ENCODE peak calls at places on chromosomes 16 and 17, in four cellular contexts. I is astrocyte of the cerebellum, P is cardiac muscle cell, N is endothelial cell. C is an unnamed sample.

GRCh38 chr17:61251939-61252865 is 147.4 kb upstream of the TBX2 start:
- DNase-seq in I (peak), P (peak), N (no peak), C (no peak)

GRCh38 chr16:12406840-12407690 is 396.6 kb downstream of the CPPED1 start:
- DNase-seq in I (no peak), P (no peak), N (no peak), C (no peak)

GRCh38 chr16:56519459-56520250 is at the start of gene BBS2:
- DNase-seq in I (peak), P (peak), N (peak), C (peak)

GRCh38 chr17:69592692-69593350 is 178.3 kb downstream of the MAP2K6 start:
- DNase-seq in I (no peak), P (no peak), N (no peak), C (no peak)

GRCh38 chr17:35889818-35890773 is 9.9 kb upstream of the CCL5 start:
- DNase-seq in I (peak), P (peak), N (no peak), C (no peak)

GRCh38 chr16:88398170-88398873 is 15.6 kb downstream of the ZNF469 start:
- DNase-seq in I (no peak), P (no peak), N (no peak), C (no peak)

GRCh38 chr16:83272201-83272600 is 535.6 kb upstream of the HSBP1 start:
- DNase-seq in I (no peak), P (no peak), N (no peak), C (no peak)

GRCh38 chr17:38599398-38599856 is 6.3 kb downstream of the SRCIN1 start:
- DNase-seq in I (no peak), P (no peak), N (no peak), C (no peak)

GRCh38 chr17:29613371-29613837 is 9.3 kb downstream of the CORO6 start:
- DNase-seq in I (peak), P (peak), N (peak), C (peak)

GRCh38 chr17:76747716-76748360 is 9.9 kb downstream of the MFSD11 start:
- DNase-seq in I (no peak), P (peak), N (no peak), C (no peak)

GRCh38 chr16:81578636-81579413 is 134.2 kb downstream of the CMIP start:
- DNase-seq in I (no peak), P (no peak), N (no peak), C (no peak)

GRCh38 chr17:66716236-66717026 is 118.5 kb upstream of the CACNG5 start:
- DNase-seq in I (no peak), P (no peak), N (peak), C (no peak)

GRCh38 chr17:42347198-42347597 is 41.0 kb downstream of the STAT3 start:
- DNase-seq in I (peak), P (no peak), N (no peak), C (no peak)

GRCh38 chr17:7080445-7081041 is 492 bp upstream of the CLEC10A start:
- DNase-seq in I (no peak), P (no peak), N (no peak), C (no peak)

GRCh38 chr16:4426021-4426684 is 485 bp downstream of the DNAJA3 start:
- DNase-seq in I (no peak), P (no peak), N (no peak), C (no peak)

GRCh38 chr17:81440511-81441244 is 45.4 kb downstream of the BAHCC1 start:
- DNase-seq in I (no peak), P (peak), N (peak), C (peak)
- TF ChIP-seq CTCF in I (peak), P (peak), N (peak), C (peak)

GRCh38 chr16:48948911-48949310 is 332.7 kb downstream of the CBLN1 start:
- DNase-seq in I (no peak), P (no peak), N (no peak), C (no peak)

GRCh38 chr16:48950184-48950583 is 331.5 kb downstream of the CBLN1 start:
- DNase-seq in I (no peak), P (no peak), N (no peak), C (no peak)

GRCh38 chr16:48947371-48947713 is 334.3 kb downstream of the CBLN1 start:
- DNase-seq in I (no peak), P (no peak), N (no peak), C (no peak)

GRCh38 chr16:48949636-48950035 is 332.0 kb downstream of the CBLN1 start:
- DNase-seq in I (no peak), P (no peak), N (no peak), C (no peak)

DNA sequence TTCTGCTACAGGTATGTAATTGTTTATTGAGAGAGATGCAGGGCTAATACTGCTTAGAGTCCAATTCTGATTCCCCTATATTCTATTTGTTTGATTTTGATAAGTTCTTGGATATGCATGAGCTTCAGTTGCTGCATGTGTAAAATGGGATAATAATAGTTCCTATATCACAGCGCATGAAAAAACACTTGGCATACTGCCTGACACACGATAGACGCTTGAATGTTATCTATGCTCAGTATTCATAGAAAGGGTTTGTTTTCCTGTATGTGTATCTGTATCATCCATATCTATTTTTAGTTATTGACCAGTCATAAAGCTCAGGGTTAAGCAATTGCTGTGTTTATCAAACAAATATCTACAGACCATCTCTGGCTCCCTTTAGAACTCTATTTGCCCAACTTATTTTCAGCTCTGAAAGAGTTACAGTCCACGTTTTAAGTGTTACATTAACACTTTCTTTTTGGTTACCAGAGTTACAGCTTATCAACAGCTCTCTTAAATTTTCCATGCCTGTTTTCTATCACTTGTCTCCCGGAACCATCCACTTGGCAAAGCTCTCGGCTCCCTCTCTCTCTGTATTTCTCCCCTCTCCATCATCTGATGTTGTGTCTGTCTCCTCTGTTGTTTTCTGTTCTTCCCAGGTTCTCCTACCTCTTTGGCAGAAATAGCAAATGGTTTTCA is 334.8 kb downstream of the CBLN1 start:
- DNase-seq in I (no peak), P (peak), N (no peak), C (no peak)
- TF ChIP-seq CTCF in I (no peak), P (no peak), N (no peak), C (no peak)

GRCh38 chr16:71610936-71611871 is 14.8 kb upstream of the MARVELD3 start:
- DNase-seq in I (no peak), P (peak), N (peak), C (peak)
- TF ChIP-seq CTCF in I (peak), P (peak), N (peak), C (peak)

GRCh38 chr16:1055557-1055924 is 17.0 kb upstream of the SSTR5 start:
- DNase-seq in I (no peak), P (no peak), N (no peak), C (no peak)

GRCh38 chr16:1058216-1058615 is 14.3 kb upstream of the SSTR5 start:
- DNase-seq in I (no peak), P (no peak), N (no peak), C (no peak)

GRCh38 chr16:1056196-1056595 is 16.4 kb upstream of the SSTR5 start:
- DNase-seq in I (no peak), P (no peak), N (no peak), C (no peak)

GRCh38 chr16:1059310-1059709 is 13.2 kb upstream of the SSTR5 start:
- DNase-seq in I (no peak), P (no peak), N (no peak), C (no peak)

DNA sequence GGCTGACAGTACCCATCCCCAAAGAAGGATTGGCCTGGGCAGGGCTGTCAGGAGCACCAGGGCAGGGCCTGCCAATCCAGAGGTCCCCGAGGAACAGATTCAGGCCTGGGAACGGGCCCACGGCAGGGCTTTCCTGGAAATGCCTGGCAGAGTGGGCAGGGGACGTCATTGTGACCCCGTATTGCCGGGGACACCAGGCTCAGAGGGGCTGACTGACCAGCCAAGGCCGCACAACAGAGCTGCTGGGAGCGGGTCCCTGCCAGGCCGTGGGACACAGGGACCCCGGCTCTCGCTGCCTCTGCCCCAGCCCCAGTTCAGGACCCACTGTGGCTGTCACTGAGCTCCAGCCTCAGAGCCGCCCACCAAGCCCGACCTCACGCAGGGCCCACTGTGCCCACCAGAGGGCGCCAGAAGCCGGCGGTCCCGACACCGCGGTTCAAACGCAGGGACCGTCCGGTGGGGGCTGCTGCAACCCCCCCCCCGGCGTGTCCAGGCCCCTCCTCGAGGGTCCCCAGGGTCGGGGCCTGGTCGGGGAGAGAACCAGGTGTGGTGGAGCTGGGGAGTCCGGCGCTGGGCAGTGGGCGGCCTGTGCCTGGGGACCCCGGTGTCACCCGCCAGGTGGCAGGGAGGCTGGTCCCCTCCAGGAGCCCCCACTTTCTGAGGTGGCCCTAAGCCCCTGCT is 15.2 kb upstream of the SSTR5 start:
- DNase-seq in I (no peak), P (peak), N (peak), C (peak)
- TF ChIP-seq CTCF in I (peak), P (peak), N (peak), C (peak)

DNA sequence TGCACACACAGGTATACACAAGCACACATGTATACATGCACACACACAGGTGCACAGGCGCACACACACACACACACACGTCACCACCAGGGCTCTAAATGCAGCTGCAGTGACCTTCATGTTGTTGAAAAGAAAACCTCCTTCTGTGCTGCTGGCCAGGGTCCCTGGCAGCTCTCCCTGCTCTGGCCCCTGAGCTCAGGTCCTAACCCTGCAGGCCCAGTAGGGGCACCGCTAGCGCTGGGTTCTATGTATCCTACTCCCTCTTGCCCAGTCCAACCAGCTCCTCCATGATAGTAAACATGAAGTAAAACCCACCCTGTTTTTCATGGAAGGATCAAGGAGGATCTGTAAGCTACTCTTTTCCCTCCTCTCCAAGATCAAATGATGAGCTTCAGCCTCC is 172.8 kb downstream of the RBFOX3 start:
- DNase-seq in I (no peak), P (peak), N (no peak), C (no peak)
- TF ChIP-seq CTCF in I (no peak), P (no peak), N (no peak), C (peak)

C was measured in progenitor cell of endocrine pancreas.